ENCODE peak calls at places on chromosomes 1 and 21, in seven cellular contexts. I is GM12878, A is HCT116, S is K562, Z is SK-N-SH, P is H1, K is HepG2. Q is an unnamed sample.
A peak's percentile ranks its signal among the peaks of the same experiment; 100 is the strongest.

GRCh38 chr1:183090386-183091006 is 67.3 kb downstream of the LAMC1 start:
- DNase-seq in K (peak; percentile 49), Z (no peak), P (no peak), A (no peak), I (no peak), S (no peak), Q (no peak)

GRCh38 chr1:116982319-116983004 is 19.1 kb upstream of the CD101 start:
- DNase-seq in P (peak; percentile 17), A (no peak), Z (no peak), K (peak; percentile 32), I (no peak), S (no peak), Q (no peak)

GRCh38 chr1:172680733-172681275 is 21.9 kb downstream of the FASLG start:
- DNase-seq in A (no peak), I (no peak), Z (no peak), P (no peak), S (no peak), K (no peak), Q (no peak)

GRCh38 chr1:59509341-59509869 is 212.5 kb downstream of the FGGY start:
- DNase-seq in Z (no peak), S (no peak), K (no peak), P (no peak), I (no peak), A (no peak), Q (no peak)

GRCh38 chr1:89629146-89629545 is 3.8 kb upstream of the LRRC8C start:
- DNase-seq in S (no peak), I (no peak), P (no peak), K (no peak), Z (no peak), A (no peak), Q (no peak)

GRCh38 chr1:53931523-53931922 is 14.0 kb downstream of the IFT25 start:
- DNase-seq in K (no peak), Z (no peak), A (no peak), S (no peak), I (no peak), P (no peak), Q (no peak)

GRCh38 chr1:213618094-213618493 is 369.7 kb upstream of the PROX1 start:
- DNase-seq in S (no peak), Z (no peak), I (no peak), K (no peak), A (no peak), P (no peak), Q (no peak)

GRCh38 chr21:25701529-25701928 is 33.2 kb downstream of the ATP5PF start:
- DNase-seq in A (no peak), P (no peak), K (no peak), I (no peak), Z (no peak), S (no peak), Q (no peak)

GRCh38 chr1:162372159-162373071 is 4.2 kb downstream of the SPATA46 start:
- DNase-seq in A (no peak), P (no peak), I (no peak), Z (peak; percentile 83), K (no peak), S (peak; percentile 86), Q (no peak)

GRCh38 chr1:69824932-69825331 is 257.2 kb downstream of the LRRC7 start:
- DNase-seq in A (no peak), P (no peak), S (no peak), K (no peak), Z (no peak), I (no peak), Q (no peak)

GRCh38 chr1:48661726-48662483 is 114.8 kb downstream of the BEND5 start:
- DNase-seq in S (no peak), K (no peak), Z (no peak), A (no peak), I (no peak), P (no peak), Q (no peak)

GRCh38 chr1:241612533-241613505 is 27.4 kb downstream of the CHML start:
- DNase-seq in K (no peak), S (no peak), Z (no peak), A (no peak), I (no peak), P (no peak), Q (no peak)
- H3K27ac ChIP-seq in K (no peak overlapping the region), S (no peak overlapping the region), Z (peak overlapping the region; percentile 85), A (no peak overlapping the region), I (no peak overlapping the region), P (no peak overlapping the region), Q (peak overlapping the region; percentile 58)

DNA sequence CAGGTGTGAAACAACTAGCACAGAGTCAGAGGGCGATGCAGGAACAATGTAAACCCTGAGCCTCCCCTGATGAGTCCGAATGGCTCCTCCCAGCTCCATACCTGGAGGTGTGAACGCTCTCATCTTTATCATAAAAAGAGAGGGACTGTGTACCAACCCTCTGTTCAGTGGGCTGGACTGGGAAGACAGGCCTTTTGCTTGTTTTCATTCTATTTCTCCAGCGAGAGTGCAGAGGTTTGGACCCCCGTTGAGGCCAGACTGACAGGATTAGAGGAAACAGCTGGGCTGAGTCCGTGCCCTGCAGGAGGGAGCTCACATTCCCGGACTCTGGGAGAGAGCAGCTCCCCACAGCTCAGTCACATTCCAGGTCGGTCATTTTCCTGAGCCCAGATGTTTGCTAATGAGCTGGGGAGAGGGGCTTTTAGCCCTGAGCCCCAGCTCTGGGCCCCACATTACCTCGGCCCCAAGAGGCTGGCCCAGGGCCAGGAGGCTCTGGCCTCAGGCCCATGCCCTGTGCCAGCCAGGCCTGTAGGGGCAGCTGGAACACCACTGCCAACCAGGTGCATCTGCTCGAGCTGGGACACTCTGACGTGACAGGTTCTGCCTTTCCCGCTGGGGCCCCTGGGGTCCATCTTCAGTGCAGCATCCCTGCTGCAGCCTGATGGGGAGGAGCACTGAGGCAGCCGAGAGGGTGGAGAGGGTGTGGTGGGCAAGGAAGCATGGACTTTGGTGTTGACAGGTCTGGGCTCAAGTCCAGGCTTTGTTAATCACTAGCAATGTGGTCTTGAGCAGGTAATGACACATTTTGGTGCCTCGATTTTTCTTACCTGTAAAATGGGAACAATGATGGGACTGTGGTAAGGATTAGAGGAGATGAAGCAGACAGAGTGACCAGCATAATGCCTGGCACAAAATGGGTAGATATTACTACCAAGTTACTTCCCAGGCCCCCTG is 3.5 kb upstream of the NBL1 start:
- DNase-seq in K (peak; percentile 76), Z (peak; percentile 80), S (no peak), I (no peak), P (no peak), A (peak; percentile 6), Q (no peak)
- TF ChIP-seq SIN3A in K (no peak), Z (no peak), S (no peak), I (no peak), P (peak; percentile 93), A (no peak), Q (no peak)

GRCh38 chr21:33291686-33292085 is 25.5 kb downstream of the IL10RB start:
- DNase-seq in A (no peak), K (no peak), S (no peak), I (no peak), P (no peak), Z (no peak), Q (no peak)
- H3K36me3 ChIP-seq in A (no peaks in the 10 kb centered on the region), K (peaks cover 1% of the 10 kb centered on the region), S (peaks cover 12% of the 10 kb centered on the region), I (peaks cover 4% of the 10 kb centered on the region), P (no peaks in the 10 kb centered on the region), Z (peaks cover 3% of the 10 kb centered on the region), Q (no peaks in the 10 kb centered on the region)

GRCh38 chr1:178048883-178049282 is 45.0 kb upstream of the RASAL2 start:
- DNase-seq in Z (no peak), P (no peak), A (no peak), I (no peak), S (no peak), K (no peak), Q (no peak)

GRCh38 chr1:178046856-178047255 is 47.0 kb upstream of the RASAL2 start:
- DNase-seq in S (no peak), Z (no peak), K (no peak), I (no peak), P (no peak), A (no peak), Q (no peak)

GRCh38 chr1:178047403-178048093 is 46.4 kb upstream of the RASAL2 start:
- DNase-seq in P (no peak), I (no peak), S (no peak), K (no peak), Z (no peak), A (no peak), Q (no peak)

GRCh38 chr1:178050084-178050483 is 43.8 kb upstream of the RASAL2 start:
- DNase-seq in A (no peak), Z (no peak), I (no peak), S (no peak), K (peak; percentile 76), P (no peak), Q (no peak)

DNA sequence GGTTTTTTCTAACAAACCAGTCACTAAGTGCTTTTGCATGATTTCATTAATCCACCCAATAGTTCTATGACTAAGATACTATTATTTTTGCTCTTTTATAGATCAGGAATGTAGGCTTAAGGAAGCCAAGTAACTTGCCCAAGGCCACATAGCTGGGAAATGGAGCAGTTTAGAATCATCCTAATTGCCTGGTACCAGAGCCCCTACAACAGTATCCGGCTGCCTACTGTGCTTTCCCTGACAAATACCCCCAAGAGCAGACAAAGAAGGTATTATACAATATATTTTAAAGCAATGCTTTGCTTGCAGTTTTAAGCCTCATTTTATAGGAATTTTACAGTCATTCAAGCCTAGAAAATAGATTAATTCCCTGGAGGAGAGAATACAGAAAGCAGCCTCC is 45.5 kb upstream of the RASAL2 start:
- DNase-seq in A (no peak), S (no peak), I (no peak), P (no peak), Z (no peak), K (no peak), Q (no peak)
- H3K27ac ChIP-seq in A (no peak overlapping the region), S (no peak overlapping the region), I (no peak overlapping the region), P (no peak overlapping the region), Z (no peak overlapping the region), K (no peak overlapping the region), Q (no peak overlapping the region)